ENCODE peak calls at places on chromosomes 6 and 20, in eight cellular contexts. W is tibial nerve; I is CD4-positive, alpha-beta memory T cell; Z is colonic mucosa; A is H1; G is CD8-positive, alpha-beta T cell; H is psoas muscle; L is heart left ventricle. X is an unnamed sample.
A peak's percentile ranks its signal among the peaks of the same experiment; 100 is the strongest.

GRCh38 chr20:40547492-40548129 is 141.4 kb downstream of the MAFB start:
- DNase-seq in W (no peak), I (no peak), Z (no peak), A (no peak), G (no peak), H (no peak), L (no peak), X (no peak)

GRCh38 chr6:42104095-42104806 is 38.2 kb downstream of the C6orf132 start:
- DNase-seq in W (peak; percentile 61), I (peak; percentile 75), Z (peak; percentile 59), A (peak; percentile 51), G (peak; percentile 85), H (peak; percentile 87), L (peak; percentile 80), X (peak; percentile 82)

GRCh38 chr6:15897063-15897934 is 231.6 kb upstream of the MYLIP start:
- DNase-seq in W (peak; percentile 61), I (no peak), Z (no peak), A (no peak), G (no peak), H (no peak), L (peak; percentile 34), X (peak; percentile 3)

GRCh38 chr6:168671863-168672546 is 231.0 kb downstream of the SMOC2 start:
- DNase-seq in W (no peak), I (no peak), Z (no peak), A (no peak), G (no peak), H (no peak), L (no peak), X (no peak)

GRCh38 chr20:44728835-44729342 is 13.7 kb downstream of the CCN5 start:
- DNase-seq in W (peak; percentile 46), I (no peak), Z (no peak), A (no peak), G (no peak), H (peak; percentile 92), L (peak; percentile 86), X (peak; percentile 91)

GRCh38 chr20:40953856-40954255 is 74.8 kb upstream of the TOP1 start:
- DNase-seq in W (no peak), I (no peak), Z (no peak), A (no peak), G (no peak), H (no peak), L (no peak), X (no peak)

GRCh38 chr6:117740605-117741004 is 65.3 kb downstream of the NUS1 start:
- DNase-seq in W (no peak), I (no peak), Z (no peak), A (no peak), G (no peak), H (no peak), L (no peak), X (no peak)

GRCh38 chr20:56343861-56344381 is 14.9 kb upstream of the FAM210B start:
- DNase-seq in W (no peak), I (peak; percentile 10), Z (no peak), A (peak; percentile 79), G (no peak), H (no peak), L (peak; percentile 35), X (peak; percentile 6)

GRCh38 chr6:52512199-52512598 is 64.7 kb downstream of the TRAM2 start:
- DNase-seq in W (peak; percentile 67), I (no peak), Z (no peak), A (no peak), G (no peak), H (peak; percentile 63), L (peak; percentile 80), X (no peak)

GRCh38 chr6:83370607-83371006 is 60.2 kb downstream of the ME1 start:
- DNase-seq in W (no peak), I (no peak), Z (no peak), A (no peak), G (no peak), H (no peak), L (no peak), X (no peak)

GRCh38 chr6:7445076-7445475 is 55.5 kb downstream of the RIOK1 start:
- DNase-seq in W (no peak), I (no peak), Z (no peak), A (no peak), G (no peak), H (no peak), L (no peak), X (no peak)

GRCh38 chr6:38508286-38508685 is 131.4 kb downstream of the BTBD9 start:
- DNase-seq in W (no peak), I (no peak), Z (no peak), A (no peak), G (no peak), H (no peak), L (no peak), X (no peak)

GRCh38 chr6:147467463-147467862 is 41.0 kb upstream of the SAMD5 start:
- DNase-seq in W (no peak), I (no peak), Z (no peak), A (no peak), G (no peak), H (no peak), L (no peak), X (no peak)

GRCh38 chr6:35142578-35142977 is 1.4 kb upstream of the TCP11 start:
- DNase-seq in W (no peak), I (no peak), Z (no peak), A (no peak), G (no peak), H (no peak), L (no peak), X (no peak)

GRCh38 chr20:61804896-61805295 is 260.8 kb downstream of the TAF4 start:
- DNase-seq in W (no peak), I (no peak), Z (no peak), A (no peak), G (no peak), H (no peak), L (no peak), X (no peak)

GRCh38 chr6:130466052-130466743 is 100.4 kb downstream of the TMEM200A start:
- DNase-seq in W (no peak), I (no peak), Z (no peak), A (no peak), G (no peak), H (no peak), L (no peak), X (no peak)

GRCh38 chr6:14882394-14883073 is 363.3 kb upstream of the JARID2 start:
- DNase-seq in W (no peak), I (no peak), Z (no peak), A (no peak), G (no peak), H (peak; percentile 76), L (peak; percentile 28), X (no peak)

GRCh38 chr6:157706883-157707282 is 116.2 kb upstream of the SNX9 start:
- DNase-seq in W (no peak), I (no peak), Z (no peak), A (no peak), G (no peak), H (no peak), L (no peak), X (no peak)

GRCh38 chr6:63058601-63059000 is 152.7 kb upstream of the FKBP1C start:
- DNase-seq in W (no peak), I (no peak), Z (no peak), A (no peak), G (no peak), H (no peak), L (no peak), X (no peak)

GRCh38 chr6:136786708-136787107 is 5.6 kb downstream of the MAP3K5 start:
- DNase-seq in W (no peak), I (no peak), Z (no peak), A (no peak), G (no peak), H (no peak), L (no peak), X (no peak)
- H3K4me1 ChIP-seq in W (no peaks in the 10 kb centered on the region), I (peaks cover 92% of the 10 kb centered on the region), Z (peaks cover 11% of the 10 kb centered on the region), A (peaks cover 6% of the 10 kb centered on the region), G (peaks cover 75% of the 10 kb centered on the region), H (peaks cover 13% of the 10 kb centered on the region), L (peaks cover 71% of the 10 kb centered on the region), X (peaks cover 68% of the 10 kb centered on the region)

GRCh38 chr6:77368660-77369313 is 94.5 kb downstream of the HTR1B start:
- DNase-seq in W (no peak), I (no peak), Z (peak; percentile 61), A (peak; percentile 15), G (no peak), H (peak; percentile 57), L (peak; percentile 42), X (peak; percentile 62)

GRCh38 chr6:77373955-77374354 is 89.3 kb downstream of the HTR1B start:
- DNase-seq in W (no peak), I (no peak), Z (no peak), A (no peak), G (no peak), H (no peak), L (no peak), X (no peak)
- H3K27ac ChIP-seq in W (no peak overlapping the region), I (no peak overlapping the region), Z (no peak overlapping the region), A (no peak overlapping the region), G (no peak overlapping the region), H (no peak overlapping the region), L (no peak overlapping the region), X (no peak overlapping the region)

GRCh38 chr20:25018841-25019240 is 26.3 kb upstream of the APMAP start:
- DNase-seq in W (no peak), I (no peak), Z (no peak), A (no peak), G (no peak), H (no peak), L (no peak), X (peak; percentile 20)

GRCh38 chr20:25016471-25016870 is 23.9 kb upstream of the APMAP start:
- DNase-seq in W (no peak), I (no peak), Z (no peak), A (no peak), G (no peak), H (no peak), L (peak; percentile 24), X (no peak)

GRCh38 chr20:25015986-25016385 is 23.4 kb upstream of the APMAP start:
- DNase-seq in W (no peak), I (no peak), Z (no peak), A (no peak), G (no peak), H (no peak), L (no peak), X (no peak)

GRCh38 chr20:25018425-25018824 is 25.9 kb upstream of the APMAP start:
- DNase-seq in W (no peak), I (no peak), Z (no peak), A (no peak), G (no peak), H (no peak), L (no peak), X (peak; percentile 1)

DNA sequence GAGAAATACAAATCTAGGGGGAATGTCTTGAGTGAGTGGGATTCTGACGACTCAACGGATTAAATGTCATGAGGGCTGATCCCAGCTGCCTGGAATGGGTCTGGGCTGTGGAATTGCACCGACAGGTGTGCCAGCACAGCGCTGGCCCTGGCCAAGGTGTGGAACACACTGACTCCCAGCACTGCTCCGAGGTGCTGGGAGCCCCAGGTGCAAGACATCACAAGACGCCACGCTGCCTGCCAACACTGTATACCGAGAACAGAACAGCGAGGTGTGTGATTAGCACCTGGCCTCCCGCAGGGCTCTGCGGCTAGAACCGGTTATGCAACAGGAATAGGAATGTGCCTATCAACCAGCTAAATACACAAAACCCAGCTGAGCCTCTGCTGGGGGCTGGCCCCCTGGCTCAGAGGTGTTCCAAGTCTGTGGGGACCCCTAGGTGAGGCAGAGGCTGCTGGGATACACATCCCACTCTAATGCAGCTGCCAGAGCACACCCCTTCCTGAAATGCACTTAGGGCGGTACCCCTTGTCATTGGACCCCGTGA is 24.8 kb upstream of the APMAP start:
- DNase-seq in W (no peak), I (no peak), Z (peak; percentile 75), A (no peak), G (no peak), H (no peak), L (peak; percentile 20), X (peak; percentile 99)
- H3K4me1 ChIP-seq in W (no peaks in the 10 kb centered on the region), I (no peaks in the 10 kb centered on the region), Z (no peaks in the 10 kb centered on the region), A (peaks cover 6% of the 10 kb centered on the region), G (no peaks in the 10 kb centered on the region), H (peaks cover 10% of the 10 kb centered on the region), L (no peaks in the 10 kb centered on the region), X (peaks cover 47% of the 10 kb centered on the region)

GRCh38 chr6:81766482-81767069 is 14.1 kb upstream of the TENT5A start:
- DNase-seq in W (peak; percentile 81), I (no peak), Z (peak; percentile 48), A (no peak), G (no peak), H (no peak), L (no peak), X (no peak)
- H3K27ac ChIP-seq in W (peak overlapping the region; percentile 60), I (no peak overlapping the region), Z (no peak overlapping the region), A (no peak overlapping the region), G (no peak overlapping the region), H (no peak overlapping the region), L (no peak overlapping the region), X (peak overlapping the region; percentile 34)

X was measured in thyroid gland.